ENCODE peak calls at places on chromosome 11, in eight cellular contexts. One of them, this sample, is unnamed.
A peak's percentile ranks its signal among the peaks of the same experiment; 100 is the strongest.

GRCh38 chr11:19871531-19871930 is 158.9 kb downstream of the NAV2 start:
- DNase-seq in CD8-positive, alpha-beta memory T cell: no peak
- DNase-seq in GM19239: no peak
- DNase-seq in nucleus accumbens: no peak
- DNase-seq in activated CD4-positive, CD25-positive, alpha-beta regulatory T cell: no peak
- DNase-seq in GM12891: no peak
- DNase-seq in renal cortical epithelial cell: no peak
- DNase-seq in fibroblast of mammary gland: no peak
- DNase-seq in this sample: no peak

GRCh38 chr11:11459578-11459977 is 106.5 kb upstream of the CSNK2A3 start:
- DNase-seq in CD8-positive, alpha-beta memory T cell: no peak
- DNase-seq in GM19239: no peak
- DNase-seq in nucleus accumbens: no peak
- DNase-seq in activated CD4-positive, CD25-positive, alpha-beta regulatory T cell: no peak
- DNase-seq in GM12891: no peak
- DNase-seq in renal cortical epithelial cell: no peak
- DNase-seq in fibroblast of mammary gland: no peak
- DNase-seq in this sample: no peak

GRCh38 chr11:129590753-129591475 is 215.3 kb downstream of the BARX2 start:
- DNase-seq in CD8-positive, alpha-beta memory T cell: no peak
- DNase-seq in GM19239: no peak
- DNase-seq in nucleus accumbens: no peak
- DNase-seq in activated CD4-positive, CD25-positive, alpha-beta regulatory T cell: no peak
- DNase-seq in GM12891: no peak
- DNase-seq in renal cortical epithelial cell: no peak
- DNase-seq in fibroblast of mammary gland: no peak
- DNase-seq in this sample: no peak

GRCh38 chr11:34997872-34998548 is 81.6 kb downstream of the PDHX start:
- DNase-seq in CD8-positive, alpha-beta memory T cell: no peak
- DNase-seq in GM19239: no peak
- DNase-seq in nucleus accumbens: no peak
- DNase-seq in activated CD4-positive, CD25-positive, alpha-beta regulatory T cell: no peak
- DNase-seq in GM12891: no peak
- DNase-seq in renal cortical epithelial cell: peak; percentile 59
- DNase-seq in fibroblast of mammary gland: peak; percentile 59
- DNase-seq in this sample: peak; percentile 15

GRCh38 chr11:77101043-77101537 is 1.6 kb upstream of the OMP start:
- DNase-seq in CD8-positive, alpha-beta memory T cell: no peak
- DNase-seq in GM19239: no peak
- DNase-seq in nucleus accumbens: no peak
- DNase-seq in activated CD4-positive, CD25-positive, alpha-beta regulatory T cell: no peak
- DNase-seq in GM12891: peak; percentile 53
- DNase-seq in renal cortical epithelial cell: no peak
- DNase-seq in fibroblast of mammary gland: peak; percentile 55
- DNase-seq in this sample: peak; percentile 61

GRCh38 chr11:17389205-17389956 is 922 bp upstream of the KCNJ11 start:
- DNase-seq in CD8-positive, alpha-beta memory T cell: peak; percentile 86
- DNase-seq in GM19239: peak; percentile 77
- DNase-seq in nucleus accumbens: peak; percentile 76
- DNase-seq in activated CD4-positive, CD25-positive, alpha-beta regulatory T cell: peak; percentile 71
- DNase-seq in GM12891: peak; percentile 84
- DNase-seq in renal cortical epithelial cell: peak; percentile 17
- DNase-seq in fibroblast of mammary gland: no peak
- DNase-seq in this sample: peak; percentile 90

GRCh38 chr11:108069947-108070346 is 51.4 kb upstream of the ACAT1 start:
- DNase-seq in CD8-positive, alpha-beta memory T cell: no peak
- DNase-seq in GM19239: peak; percentile 6
- DNase-seq in nucleus accumbens: no peak
- DNase-seq in activated CD4-positive, CD25-positive, alpha-beta regulatory T cell: no peak
- DNase-seq in GM12891: no peak
- DNase-seq in renal cortical epithelial cell: peak; percentile 42
- DNase-seq in fibroblast of mammary gland: peak; percentile 68
- DNase-seq in this sample: peak; percentile 10

GRCh38 chr11:57905439-57905838 is 118.2 kb upstream of the OR9Q1 start:
- DNase-seq in CD8-positive, alpha-beta memory T cell: no peak
- DNase-seq in GM19239: no peak
- DNase-seq in nucleus accumbens: no peak
- DNase-seq in activated CD4-positive, CD25-positive, alpha-beta regulatory T cell: no peak
- DNase-seq in GM12891: no peak
- DNase-seq in renal cortical epithelial cell: no peak
- DNase-seq in fibroblast of mammary gland: no peak
- DNase-seq in this sample: no peak

GRCh38 chr11:34790620-34791019 is 125.6 kb downstream of the APIP start:
- DNase-seq in CD8-positive, alpha-beta memory T cell: no peak
- DNase-seq in GM19239: no peak
- DNase-seq in nucleus accumbens: no peak
- DNase-seq in activated CD4-positive, CD25-positive, alpha-beta regulatory T cell: no peak
- DNase-seq in GM12891: no peak
- DNase-seq in renal cortical epithelial cell: no peak
- DNase-seq in fibroblast of mammary gland: no peak
- DNase-seq in this sample: no peak

GRCh38 chr11:84173078-84173477 is 886.9 kb upstream of the CCDC90B start:
- DNase-seq in CD8-positive, alpha-beta memory T cell: no peak
- DNase-seq in GM19239: no peak
- DNase-seq in nucleus accumbens: no peak
- DNase-seq in activated CD4-positive, CD25-positive, alpha-beta regulatory T cell: no peak
- DNase-seq in GM12891: no peak
- DNase-seq in renal cortical epithelial cell: no peak
- DNase-seq in fibroblast of mammary gland: no peak
- DNase-seq in this sample: no peak

GRCh38 chr11:111019931-111020381 is 225.6 kb upstream of the POU2AF2 start:
- DNase-seq in CD8-positive, alpha-beta memory T cell: no peak
- DNase-seq in GM19239: no peak
- DNase-seq in nucleus accumbens: no peak
- DNase-seq in activated CD4-positive, CD25-positive, alpha-beta regulatory T cell: no peak
- DNase-seq in GM12891: no peak
- DNase-seq in renal cortical epithelial cell: peak; percentile 42
- DNase-seq in fibroblast of mammary gland: peak; percentile 28
- DNase-seq in this sample: no peak

GRCh38 chr11:100687630-100688395 is 725 bp downstream of the ARHGAP42 start:
- DNase-seq in CD8-positive, alpha-beta memory T cell: no peak
- DNase-seq in GM19239: peak; percentile 55
- DNase-seq in nucleus accumbens: peak; percentile 36
- DNase-seq in activated CD4-positive, CD25-positive, alpha-beta regulatory T cell: no peak
- DNase-seq in GM12891: peak; percentile 48
- DNase-seq in renal cortical epithelial cell: peak; percentile 88
- DNase-seq in fibroblast of mammary gland: peak; percentile 87
- DNase-seq in this sample: peak; percentile 78

This sample was measured in GM20000.